ENCODE peak calls at places on chromosomes 3 and 15, in eight cellular contexts. X is SK-N-SH, H is GM12878, N is K562, C is HCT116, M is H1, D is HepG2, P is endothelial cell of umbilical vein. E is an unnamed sample.

GRCh38 chr3:97954193-97954827 is 17.9 kb downstream of the RIOX2 start:
- DNase-seq in X (no peak), H (no peak), N (no peak), C (no peak), M (no peak), D (no peak), P (no peak), E (no peak)

GRCh38 chr3:51712963-51713362 is 6.1 kb downstream of the GRM2 start:
- DNase-seq in X (no peak), H (no peak), N (no peak), C (no peak), M (no peak), D (no peak), P (no peak), E (no peak)

GRCh38 chr3:104291878-104292277 is 1074.8 kb upstream of the ALCAM start:
- DNase-seq in X (no peak), H (no peak), N (no peak), C (no peak), M (no peak), D (no peak), P (no peak), E (no peak)

GRCh38 chr15:31027948-31028586 is 36.6 kb upstream of the MTMR10 start:
- DNase-seq in X (peak), H (no peak), N (no peak), C (no peak), M (no peak), D (no peak), P (peak), E (no peak)

GRCh38 chr3:73350988-73351387 is 273.8 kb downstream of the PDZRN3 start:
- DNase-seq in X (no peak), H (no peak), N (no peak), C (no peak), M (no peak), D (no peak), P (no peak), E (no peak)

GRCh38 chr15:93170320-93170719 is 81.3 kb upstream of the RGMA start:
- DNase-seq in X (no peak), H (no peak), N (no peak), C (no peak), M (no peak), D (no peak), P (no peak), E (no peak)

GRCh38 chr3:120688121-120688520 is 6.1 kb upstream of the HGD start:
- DNase-seq in X (no peak), H (peak), N (no peak), C (no peak), M (no peak), D (no peak), P (no peak), E (no peak)

GRCh38 chr3:151415289-151415688 is 30.7 kb upstream of the P2RY12 start:
- DNase-seq in X (no peak), H (no peak), N (no peak), C (no peak), M (no peak), D (no peak), P (no peak), E (no peak)

GRCh38 chr15:55902975-55903374 is 90.4 kb downstream of the NEDD4 start:
- DNase-seq in X (no peak), H (no peak), N (no peak), C (no peak), M (no peak), D (no peak), P (peak), E (no peak)

GRCh38 chr3:191430103-191430502 is 30.9 kb upstream of the PYDC2 start:
- DNase-seq in X (no peak), H (no peak), N (no peak), C (no peak), M (no peak), D (peak), P (no peak), E (no peak)

GRCh38 chr15:96888764-96889163 is 558.3 kb downstream of the NR2F2 start:
- DNase-seq in X (no peak), H (no peak), N (no peak), C (no peak), M (no peak), D (no peak), P (no peak), E (no peak)

GRCh38 chr15:52028431-52029093 is 9.5 kb downstream of the MAPK6 start:
- DNase-seq in X (no peak), H (no peak), N (no peak), C (no peak), M (no peak), D (no peak), P (no peak), E (no peak)

GRCh38 chr15:66754789-66755188 is 52.8 kb downstream of the SMAD6 start:
- DNase-seq in X (no peak), H (no peak), N (no peak), C (no peak), M (no peak), D (no peak), P (no peak), E (no peak)

GRCh38 chr15:66757030-66757429 is 55.0 kb downstream of the SMAD6 start:
- DNase-seq in X (no peak), H (no peak), N (no peak), C (no peak), M (no peak), D (no peak), P (no peak), E (no peak)

GRCh38 chr15:66755298-66756068 is 53.4 kb downstream of the SMAD6 start:
- DNase-seq in X (no peak), H (no peak), N (no peak), C (no peak), M (no peak), D (no peak), P (no peak), E (no peak)

GRCh38 chr15:66757521-66757920 is 55.5 kb downstream of the SMAD6 start:
- DNase-seq in X (no peak), H (no peak), N (no peak), C (no peak), M (no peak), D (no peak), P (no peak), E (no peak)

DNA sequence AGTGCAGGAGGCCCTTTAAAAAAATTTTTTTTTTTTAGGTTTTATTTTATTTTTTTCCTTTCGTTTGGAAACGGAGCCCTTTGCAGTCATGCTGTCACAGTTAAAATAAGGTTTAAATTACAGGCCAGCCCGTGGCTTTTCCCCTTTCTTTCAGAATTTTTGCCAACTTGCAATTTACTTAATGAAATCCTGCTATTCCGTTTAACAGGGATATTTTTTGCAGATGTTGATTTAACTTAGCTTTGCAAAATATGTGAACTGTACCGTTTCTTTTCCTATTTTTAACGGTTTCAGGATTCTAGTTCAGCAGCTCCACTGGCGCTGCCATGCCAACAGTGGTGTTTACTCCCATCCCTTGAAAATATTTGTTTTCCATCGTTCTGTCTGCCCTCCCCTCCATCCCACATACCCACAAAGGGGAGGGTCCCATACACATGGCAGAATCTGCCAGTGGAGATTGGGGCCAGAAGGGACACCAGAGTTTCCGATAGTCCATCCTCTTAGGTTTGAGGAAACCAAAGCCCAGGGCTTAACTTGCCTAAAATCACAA is 54.3 kb downstream of the SMAD6 start:
- DNase-seq in X (no peak), H (no peak), N (no peak), C (no peak), M (no peak), D (no peak), P (no peak), E (no peak)
- H3K4me3 ChIP-seq in X (no peak), H (no peak), N (no peak), C (no peak), M (no peak), D (no peak), P (no peak), E (peak)

GRCh38 chr3:46252980-46253379 is 10.7 kb downstream of the CCR3 start:
- DNase-seq in X (no peak), H (no peak), N (no peak), C (no peak), M (no peak), D (no peak), P (no peak), E (no peak)
- TF ChIP-seq POLR2AphosphoS5 in X (no peak), H (no peak), N (no peak), C (no peak), M (no peak), D (no peak), P (no peak), E (no peak)

DNA sequence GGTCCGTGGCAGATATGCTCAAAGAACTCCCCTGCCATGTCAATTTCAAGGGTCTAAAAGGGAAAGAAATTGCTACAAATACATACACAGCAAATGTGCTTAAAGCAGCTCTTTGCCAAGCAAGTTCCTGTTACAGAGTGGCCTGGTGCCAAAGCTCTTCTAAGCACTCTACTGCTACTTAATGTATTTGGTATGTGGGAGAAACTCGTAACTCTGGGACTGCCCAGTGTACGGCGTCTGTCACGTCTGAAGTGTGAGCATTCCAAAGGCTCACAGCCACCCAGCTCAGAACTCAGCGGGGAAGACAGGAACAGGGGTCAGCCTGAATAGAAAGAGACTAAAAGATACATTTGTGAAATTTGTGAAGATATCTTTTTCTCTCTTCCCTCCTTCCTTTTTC is 54.6 kb downstream of the RBMS3 start:
- DNase-seq in X (peak), H (no peak), N (no peak), C (peak), M (no peak), D (no peak), P (peak), E (peak)
- H3K9ac ChIP-seq in X (peak), H (no peak), N (no peak), C (no peak), M (no peak), D (no peak), P (peak), E (peak)

GRCh38 chr15:61680260-61681037 is 379.8 kb downstream of the VPS13C start:
- DNase-seq in X (peak), H (no peak), N (no peak), C (no peak), M (no peak), D (no peak), P (no peak), E (no peak)

GRCh38 chr15:61681038-61681418 is 379.2 kb downstream of the VPS13C start:
- DNase-seq in X (no peak), H (no peak), N (no peak), C (no peak), M (no peak), D (no peak), P (no peak), E (no peak)

GRCh38 chr15:61682891-61683500 is 377.3 kb downstream of the VPS13C start:
- DNase-seq in X (no peak), H (no peak), N (no peak), C (no peak), M (no peak), D (no peak), P (no peak), E (no peak)

GRCh38 chr15:61684749-61685467 is 375.3 kb downstream of the VPS13C start:
- DNase-seq in X (no peak), H (no peak), N (no peak), C (no peak), M (no peak), D (no peak), P (no peak), E (no peak)

GRCh38 chr15:61681676-61682075 is 378.6 kb downstream of the VPS13C start:
- DNase-seq in X (no peak), H (no peak), N (no peak), C (no peak), M (no peak), D (no peak), P (no peak), E (no peak)
- H3K4me3 ChIP-seq in X (no peak), H (no peak), N (no peak), C (no peak), M (no peak), D (no peak), P (no peak), E (no peak)

GRCh38 chr3:187748050-187748481 is 2.8 kb upstream of the BCL6 start:
- DNase-seq in X (peak), H (no peak), N (peak), C (peak), M (peak), D (peak), P (peak), E (no peak)
- TF ChIP-seq POLR2AphosphoS5 in X (no peak), H (no peak), N (no peak), C (peak), M (no peak), D (no peak), P (no peak), E (peak)

GRCh38 chr15:77674327-77674726 is 41.6 kb upstream of the LINGO1 start:
- DNase-seq in X (no peak), H (no peak), N (no peak), C (no peak), M (no peak), D (no peak), P (no peak), E (no peak)

GRCh38 chr15:77672110-77672509 is 39.4 kb upstream of the LINGO1 start:
- DNase-seq in X (no peak), H (no peak), N (no peak), C (no peak), M (no peak), D (no peak), P (no peak), E (no peak)

GRCh38 chr15:77671274-77672056 is 38.8 kb upstream of the LINGO1 start:
- DNase-seq in X (peak), H (no peak), N (no peak), C (no peak), M (no peak), D (no peak), P (no peak), E (no peak)

GRCh38 chr15:77675806-77676415 is 43.2 kb upstream of the LINGO1 start:
- DNase-seq in X (no peak), H (no peak), N (no peak), C (no peak), M (no peak), D (no peak), P (no peak), E (no peak)

GRCh38 chr15:77673801-77674317 is 41.1 kb upstream of the LINGO1 start:
- DNase-seq in X (no peak), H (no peak), N (no peak), C (no peak), M (no peak), D (no peak), P (no peak), E (no peak)
- H3K9ac ChIP-seq in X (no peak), H (no peak), N (no peak), C (no peak), M (no peak), D (no peak), P (no peak), E (no peak)

GRCh38 chr3:48897401-48898376 is 993 bp downstream of the SLC25A20 start:
- DNase-seq in X (no peak), H (no peak), N (peak), C (no peak), M (no peak), D (peak), P (no peak), E (no peak)
- H3K4me3 ChIP-seq in X (peak), H (peak), N (peak), C (peak), M (peak), D (peak), P (peak), E (peak)

GRCh38 chr15:44102675-44103254 is 92.3 kb downstream of the FRMD5 start:
- DNase-seq in X (no peak), H (no peak), N (no peak), C (peak), M (no peak), D (peak), P (peak), E (no peak)
- TF ChIP-seq POLR2AphosphoS5 in X (peak), H (no peak), N (no peak), C (peak), M (no peak), D (no peak), P (peak), E (no peak)

GRCh38 chr3:23979569-23979968 is 34.5 kb downstream of the NR1D2 start:
- DNase-seq in X (no peak), H (no peak), N (no peak), C (no peak), M (no peak), D (no peak), P (no peak), E (no peak)
- H3K9ac ChIP-seq in X (no peak), H (no peak), N (no peak), C (no peak), M (no peak), D (no peak), P (no peak), E (no peak)

E was measured in SK-N-MC.